ENCODE peak calls at places on chromosomes 6 and 20, in four cellular contexts. L is HEK293T, H is HepG2, B is K562. Q is an unnamed sample.

GRCh38 chr6:83505376-83505775 is 7.0 kb upstream of the PRSS35 start:
- DNase-seq in L (no peak), H (no peak), B (no peak), Q (no peak)

GRCh38 chr6:15399651-15400470 is 154.0 kb downstream of the JARID2 start:
- DNase-seq in L (peak), H (no peak), B (peak), Q (no peak)

GRCh38 chr20:53399131-53399530 is 194.5 kb downstream of the ZNF217 start:
- DNase-seq in L (no peak), H (no peak), B (no peak), Q (no peak)

GRCh38 chr20:61045091-61045490 is 207.0 kb upstream of the CDH4 start:
- DNase-seq in L (no peak), H (no peak), B (no peak), Q (no peak)

GRCh38 chr6:53961679-53962370 is 149.4 kb upstream of the MLIP start:
- DNase-seq in L (no peak), H (no peak), B (no peak), Q (peak)

GRCh38 chr6:158313989-158314388 is 1.7 kb downstream of the TULP4 start:
- DNase-seq in L (no peak), H (no peak), B (no peak), Q (no peak)

GRCh38 chr6:88141641-88142298 is 24.4 kb downstream of the CNR1 start:
- DNase-seq in L (no peak), H (no peak), B (no peak), Q (no peak)

GRCh38 chr6:3788408-3789017 is 37.0 kb upstream of the PXDC1 start:
- DNase-seq in L (no peak), H (peak), B (no peak), Q (no peak)

GRCh38 chr6:69768664-69769063 is 28.1 kb downstream of the LMBRD1 start:
- DNase-seq in L (no peak), H (no peak), B (no peak), Q (no peak)

GRCh38 chr6:116405663-116406329 is 35.0 kb downstream of the DSE start:
- DNase-seq in L (peak), H (no peak), B (no peak), Q (peak)

GRCh38 chr6:157121897-157122296 is 201.4 kb downstream of the TMEM242 start:
- DNase-seq in L (no peak), H (no peak), B (no peak), Q (no peak)

GRCh38 chr6:8904754-8905153 is 469.4 kb upstream of the SLC35B3 start:
- DNase-seq in L (peak), H (peak), B (no peak), Q (peak)

GRCh38 chr6:161029195-161029809 is 37.7 kb downstream of the MAP3K4 start:
- DNase-seq in L (no peak), H (no peak), B (no peak), Q (no peak)

GRCh38 chr6:12635813-12636212 is 80.8 kb upstream of the PHACTR1 start:
- DNase-seq in L (no peak), H (no peak), B (no peak), Q (no peak)

GRCh38 chr6:49890988-49891387 is 24.7 kb upstream of the CRISP1 start:
- DNase-seq in L (no peak), H (no peak), B (no peak), Q (no peak)

GRCh38 chr6:43708857-43709653 is 21.5 kb upstream of the MRPS18A start:
- DNase-seq in L (no peak), H (no peak), B (no peak), Q (no peak)

GRCh38 chr20:63937596-63937995 is 18.6 kb downstream of the UCKL1 start:
- DNase-seq in L (no peak), H (no peak), B (no peak), Q (no peak)

GRCh38 chr6:123415844-123416468 is 220.8 kb downstream of the TRDN start:
- DNase-seq in L (peak), H (peak), B (peak), Q (peak)

GRCh38 chr20:3934628-3935027 is 45.4 kb downstream of the PANK2 start:
- DNase-seq in L (no peak), H (no peak), B (no peak), Q (no peak)

GRCh38 chr6:124882580-124883393 is 79.5 kb upstream of the RNF217 start:
- DNase-seq in L (no peak), H (no peak), B (no peak), Q (no peak)

GRCh38 chr6:77034161-77034560 is 429.1 kb downstream of the HTR1B start:
- DNase-seq in L (no peak), H (no peak), B (no peak), Q (peak)

GRCh38 chr20:63071541-63072181 is 64.9 kb upstream of the BHLHE23 start:
- DNase-seq in L (peak), H (no peak), B (peak), Q (peak)

DNA sequence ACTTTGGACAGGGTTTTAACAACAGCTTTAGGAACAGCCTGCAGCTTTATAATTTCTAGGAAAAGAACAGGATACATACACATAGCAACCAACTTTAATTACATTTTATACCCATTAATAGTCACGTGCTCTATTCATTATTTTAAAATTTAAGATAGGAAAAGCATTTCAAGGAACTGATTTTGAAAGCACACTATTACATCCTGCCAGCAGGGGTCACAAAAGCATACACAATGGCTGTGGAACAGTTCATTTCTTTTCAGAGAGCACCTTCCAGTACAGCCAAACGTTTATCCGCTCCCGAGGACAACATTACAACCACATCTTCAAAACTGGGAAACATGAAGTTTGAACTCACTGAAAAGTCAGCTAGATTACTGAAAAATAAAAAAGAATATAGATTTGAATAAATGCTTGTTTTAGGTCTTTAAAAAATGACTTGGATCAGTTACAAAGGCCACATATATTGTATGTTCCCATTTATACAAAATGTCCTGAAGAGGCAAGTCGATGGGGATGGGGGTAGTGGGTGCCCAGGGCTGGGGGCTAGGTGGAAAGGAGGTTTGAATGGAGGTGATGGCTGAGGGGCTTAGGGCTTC is 104.6 kb upstream of the EXOC2 start:
- DNase-seq in L (peak), H (peak), B (peak), Q (peak)
- TF ChIP-seq ELF4 in L (no peak), H (no peak), B (no peak), Q (no peak)

GRCh38 chr6:109237082-109237985 is 142.0 kb downstream of the CEP57L1 start:
- DNase-seq in L (no peak), H (no peak), B (peak), Q (no peak)
- TF ChIP-seq ELF4 in L (no peak), H (no peak), B (peak), Q (no peak)

DNA sequence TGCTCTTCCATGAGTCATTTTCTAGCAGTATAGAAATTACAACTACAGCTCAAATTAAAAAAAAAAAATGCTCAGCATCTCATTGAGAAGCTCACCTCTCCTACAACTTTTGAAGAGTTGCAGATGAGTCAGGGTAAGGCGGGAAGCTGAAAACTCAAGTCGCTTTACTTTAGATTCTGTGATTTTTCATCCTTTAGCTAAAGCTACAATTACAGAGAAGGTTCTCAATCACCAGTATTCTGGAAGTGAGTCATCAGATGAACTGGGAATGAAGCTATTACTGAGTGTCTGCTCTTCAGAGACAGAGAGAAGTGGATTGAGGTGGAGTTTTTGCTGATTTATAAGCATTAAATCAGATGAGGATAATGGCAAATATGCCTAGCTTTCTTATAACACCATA is 91.9 kb downstream of the TFAP2A start:
- DNase-seq in L (no peak), H (no peak), B (no peak), Q (no peak)
- TF ChIP-seq ELF4 in L (no peak), H (no peak), B (no peak), Q (no peak)

GRCh38 chr6:129552413-129552812 is 157.6 kb downstream of the ARHGAP18 start:
- DNase-seq in L (no peak), H (no peak), B (no peak), Q (no peak)

GRCh38 chr6:129558248-129558647 is 151.7 kb downstream of the ARHGAP18 start:
- DNase-seq in L (no peak), H (no peak), B (no peak), Q (no peak)

DNA sequence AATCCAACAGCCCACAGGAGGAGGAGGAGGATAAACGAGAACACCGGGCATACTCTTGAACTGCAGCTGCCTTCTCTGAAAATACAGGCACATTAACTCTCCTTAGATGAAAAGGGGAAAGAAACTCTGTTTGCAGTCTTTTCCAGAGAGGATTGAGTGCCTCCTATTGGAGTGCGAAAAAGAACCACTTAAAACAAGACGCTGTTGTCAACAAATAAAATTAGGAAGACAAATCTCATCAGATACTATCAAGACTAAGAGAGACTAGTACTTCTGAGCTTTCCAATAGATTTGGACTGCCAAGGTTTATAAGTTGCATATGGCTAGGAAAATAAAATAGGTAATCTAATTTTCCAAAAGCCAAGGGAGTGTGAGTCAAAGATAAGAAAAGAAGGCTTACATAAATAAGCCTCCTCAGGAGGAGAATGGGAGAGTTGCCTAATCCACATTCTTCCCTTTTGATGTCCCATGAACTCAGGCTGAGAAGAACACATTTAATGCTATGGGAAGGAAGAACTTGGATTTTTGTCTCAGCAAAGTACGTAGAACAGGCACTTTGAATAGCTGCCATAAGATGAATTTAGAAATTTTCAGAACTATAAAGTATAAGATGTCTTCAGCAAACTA is 154.7 kb downstream of the ARHGAP18 start:
- DNase-seq in L (no peak), H (no peak), B (no peak), Q (no peak)
- TF ChIP-seq ELF4 in L (no peak), H (no peak), B (no peak), Q (no peak)

DNA sequence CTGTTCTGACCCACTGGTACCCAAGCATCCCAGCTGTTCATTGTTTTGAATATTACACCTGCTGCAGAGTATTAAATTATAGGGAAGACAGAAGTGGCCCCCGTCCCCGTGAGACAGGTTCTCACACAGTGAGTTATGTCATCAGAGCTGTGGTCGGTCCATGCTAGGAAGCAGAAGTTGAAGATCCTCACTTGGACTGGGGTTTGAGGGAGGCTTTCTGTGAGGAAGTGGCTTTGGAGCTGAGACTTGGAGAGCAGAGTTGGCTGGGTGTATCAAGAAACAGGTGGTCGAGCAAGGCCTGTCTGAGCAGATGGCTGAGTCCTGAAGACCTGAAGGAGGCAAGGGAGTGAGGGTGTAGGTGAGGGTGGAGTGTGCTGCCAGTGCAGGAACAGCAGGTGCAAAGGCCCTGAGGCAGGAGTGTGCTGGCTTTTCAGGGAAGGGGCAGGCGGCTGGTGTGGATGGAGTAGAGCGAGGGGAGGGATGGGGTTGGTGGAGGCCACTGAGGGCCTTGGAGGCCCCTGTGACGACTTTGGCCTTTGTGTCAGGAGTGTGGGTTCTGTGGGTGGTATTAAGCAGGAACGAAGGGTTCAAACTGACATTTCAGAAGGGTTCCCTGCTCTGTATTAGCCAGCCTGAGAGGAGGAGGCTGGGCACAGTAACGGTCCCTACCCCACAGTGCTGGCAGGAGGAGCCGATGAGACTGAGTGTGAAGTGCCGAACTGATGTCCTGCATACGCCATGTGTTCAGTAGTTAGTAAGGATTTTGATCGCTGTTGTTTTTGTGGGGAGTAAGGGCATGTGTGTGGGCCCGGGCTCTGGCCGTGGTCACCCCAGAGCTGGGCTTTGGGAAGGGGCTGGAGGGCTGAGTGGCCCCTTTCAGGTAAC is 11.8 kb downstream of the SRC start:
- DNase-seq in L (no peak), H (no peak), B (no peak), Q (no peak)
- TF ChIP-seq ELF4 in L (no peak), H (no peak), B (no peak), Q (no peak)

GRCh38 chr6:91435630-91436029 is 848.8 kb upstream of the MAP3K7 start:
- DNase-seq in L (no peak), H (no peak), B (no peak), Q (no peak)
- TF ChIP-seq ELF4 in L (no peak), H (no peak), B (no peak), Q (no peak)

Q was measured in WTC11.